ENCODE peak calls at places on chromosomes 6 and 20, in seven cellular contexts. One of them, this sample, is unnamed.

GRCh38 chr6:357791-358341 is 33.7 kb upstream of the IRF4 start:
- DNase-seq in mesendoderm: no peak
- DNase-seq in neuronal stem cell: no peak
- DNase-seq in mesenchymal stem cell: no peak
- DNase-seq in IMR-90: no peak
- DNase-seq in H9: no peak
- DNase-seq in trophoblast cell: no peak
- DNase-seq in this sample: no peak

GRCh38 chr6:77173472-77174074 is 289.7 kb downstream of the HTR1B start:
- DNase-seq in mesendoderm: peak
- DNase-seq in neuronal stem cell: no peak
- DNase-seq in mesenchymal stem cell: no peak
- DNase-seq in IMR-90: peak
- DNase-seq in H9: peak
- DNase-seq in trophoblast cell: no peak
- DNase-seq in this sample: peak

GRCh38 chr6:155078331-155078745 is 83.2 kb downstream of the TIAM2 start:
- DNase-seq in mesendoderm: no peak
- DNase-seq in neuronal stem cell: no peak
- DNase-seq in mesenchymal stem cell: no peak
- DNase-seq in IMR-90: no peak
- DNase-seq in H9: no peak
- DNase-seq in trophoblast cell: no peak
- DNase-seq in this sample: no peak

GRCh38 chr6:156699017-156699421 is 78.2 kb upstream of the ARID1B start:
- DNase-seq in mesendoderm: no peak
- DNase-seq in neuronal stem cell: no peak
- DNase-seq in mesenchymal stem cell: peak
- DNase-seq in IMR-90: peak
- DNase-seq in H9: no peak
- DNase-seq in trophoblast cell: no peak
- DNase-seq in this sample: no peak

GRCh38 chr6:146258206-146258605 is 229.3 kb downstream of the GRM1 start:
- DNase-seq in mesendoderm: no peak
- DNase-seq in neuronal stem cell: no peak
- DNase-seq in mesenchymal stem cell: no peak
- DNase-seq in IMR-90: no peak
- DNase-seq in H9: no peak
- DNase-seq in trophoblast cell: no peak
- DNase-seq in this sample: no peak

GRCh38 chr6:25706314-25707014 is 48.1 kb upstream of the SLC17A4 start:
- DNase-seq in mesendoderm: no peak
- DNase-seq in neuronal stem cell: no peak
- DNase-seq in mesenchymal stem cell: peak
- DNase-seq in IMR-90: no peak
- DNase-seq in H9: no peak
- DNase-seq in trophoblast cell: no peak
- DNase-seq in this sample: no peak

GRCh38 chr20:60170116-60170515 is 211.9 kb downstream of the CDH26 start:
- DNase-seq in mesendoderm: no peak
- DNase-seq in neuronal stem cell: no peak
- DNase-seq in mesenchymal stem cell: no peak
- DNase-seq in IMR-90: no peak
- DNase-seq in H9: no peak
- DNase-seq in trophoblast cell: no peak
- DNase-seq in this sample: no peak

GRCh38 chr6:81401970-81402690 is 350.4 kb downstream of the TENT5A start:
- DNase-seq in mesendoderm: no peak
- DNase-seq in neuronal stem cell: no peak
- DNase-seq in mesenchymal stem cell: peak
- DNase-seq in IMR-90: peak
- DNase-seq in H9: no peak
- DNase-seq in trophoblast cell: no peak
- DNase-seq in this sample: no peak

GRCh38 chr6:87155920-87156600 is 695 bp downstream of the ZNF292 start:
- DNase-seq in mesendoderm: peak
- DNase-seq in neuronal stem cell: peak
- DNase-seq in mesenchymal stem cell: peak
- DNase-seq in IMR-90: peak
- DNase-seq in H9: peak
- DNase-seq in trophoblast cell: peak
- DNase-seq in this sample: no peak

GRCh38 chr6:127956260-127956888 is 55.5 kb upstream of the THEMIS start:
- DNase-seq in mesendoderm: peak
- DNase-seq in neuronal stem cell: no peak
- DNase-seq in mesenchymal stem cell: peak
- DNase-seq in IMR-90: no peak
- DNase-seq in H9: no peak
- DNase-seq in trophoblast cell: no peak
- DNase-seq in this sample: no peak

GRCh38 chr6:170095273-170095976 is 195.5 kb downstream of the DLL1 start:
- DNase-seq in mesendoderm: no peak
- DNase-seq in neuronal stem cell: no peak
- DNase-seq in mesenchymal stem cell: no peak
- DNase-seq in IMR-90: no peak
- DNase-seq in H9: peak
- DNase-seq in trophoblast cell: no peak
- DNase-seq in this sample: peak

GRCh38 chr6:52409499-52409898 is 10.6 kb upstream of the EFHC1 start:
- DNase-seq in mesendoderm: no peak
- DNase-seq in neuronal stem cell: no peak
- DNase-seq in mesenchymal stem cell: no peak
- DNase-seq in IMR-90: peak
- DNase-seq in H9: no peak
- DNase-seq in trophoblast cell: no peak
- DNase-seq in this sample: no peak

GRCh38 chr20:53163486-53163885 is 191.3 kb downstream of the TSHZ2 start:
- DNase-seq in mesendoderm: no peak
- DNase-seq in neuronal stem cell: no peak
- DNase-seq in mesenchymal stem cell: no peak
- DNase-seq in IMR-90: peak
- DNase-seq in H9: no peak
- DNase-seq in trophoblast cell: no peak
- DNase-seq in this sample: no peak

GRCh38 chr6:8627085-8627861 is 191.9 kb upstream of the SLC35B3 start:
- DNase-seq in mesendoderm: no peak
- DNase-seq in neuronal stem cell: no peak
- DNase-seq in mesenchymal stem cell: peak
- DNase-seq in IMR-90: no peak
- DNase-seq in H9: no peak
- DNase-seq in trophoblast cell: peak
- DNase-seq in this sample: no peak

GRCh38 chr20:61434361-61434781 is 182.3 kb downstream of the CDH4 start:
- DNase-seq in mesendoderm: peak
- DNase-seq in neuronal stem cell: peak
- DNase-seq in mesenchymal stem cell: peak
- DNase-seq in IMR-90: peak
- DNase-seq in H9: no peak
- DNase-seq in trophoblast cell: no peak
- DNase-seq in this sample: no peak

GRCh38 chr20:42703744-42704143 is 486.0 kb downstream of the PTPRT start:
- DNase-seq in mesendoderm: no peak
- DNase-seq in neuronal stem cell: no peak
- DNase-seq in mesenchymal stem cell: no peak
- DNase-seq in IMR-90: no peak
- DNase-seq in H9: no peak
- DNase-seq in trophoblast cell: no peak
- DNase-seq in this sample: no peak

GRCh38 chr6:40719671-40720374 is 132.7 kb upstream of the LRFN2 start:
- DNase-seq in mesendoderm: peak
- DNase-seq in neuronal stem cell: no peak
- DNase-seq in mesenchymal stem cell: peak
- DNase-seq in IMR-90: peak
- DNase-seq in H9: peak
- DNase-seq in trophoblast cell: no peak
- DNase-seq in this sample: peak

GRCh38 chr6:11089695-11090094 is 3.9 kb upstream of the SMIM13 start:
- DNase-seq in mesendoderm: no peak
- DNase-seq in neuronal stem cell: no peak
- DNase-seq in mesenchymal stem cell: no peak
- DNase-seq in IMR-90: no peak
- DNase-seq in H9: no peak
- DNase-seq in trophoblast cell: no peak
- DNase-seq in this sample: no peak

GRCh38 chr6:11025094-11025493 is 19.0 kb downstream of the ELOVL2 start:
- DNase-seq in mesendoderm: no peak
- DNase-seq in neuronal stem cell: no peak
- DNase-seq in mesenchymal stem cell: no peak
- DNase-seq in IMR-90: no peak
- DNase-seq in H9: no peak
- DNase-seq in trophoblast cell: no peak
- DNase-seq in this sample: no peak

GRCh38 chr6:43951756-43952675 is 175.2 kb downstream of the MRPL14 start:
- DNase-seq in mesendoderm: no peak
- DNase-seq in neuronal stem cell: no peak
- DNase-seq in mesenchymal stem cell: peak
- DNase-seq in IMR-90: no peak
- DNase-seq in H9: peak
- DNase-seq in trophoblast cell: no peak
- DNase-seq in this sample: no peak

DNA sequence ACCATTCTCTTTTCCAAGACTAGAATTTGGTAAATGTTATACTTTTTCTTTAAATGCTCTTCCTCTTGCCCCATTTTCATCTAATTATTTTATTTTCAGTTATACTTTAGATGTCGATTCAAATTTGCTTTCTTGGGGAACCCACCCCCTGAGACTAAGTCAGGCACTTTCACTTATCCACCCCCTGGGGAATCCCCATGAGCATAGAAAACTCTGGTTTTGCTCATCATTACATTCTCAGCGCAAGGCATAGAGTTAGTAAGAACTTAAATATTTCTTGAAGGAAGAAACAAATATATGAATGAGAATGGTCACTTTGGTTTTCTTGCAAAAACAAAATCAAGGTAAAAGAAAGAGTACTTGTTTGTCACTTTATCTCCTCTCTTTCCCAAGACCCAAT is 25.1 kb upstream of the HSF2 start:
- DNase-seq in mesendoderm: no peak
- DNase-seq in neuronal stem cell: no peak
- DNase-seq in mesenchymal stem cell: no peak
- DNase-seq in IMR-90: no peak
- DNase-seq in H9: no peak
- DNase-seq in trophoblast cell: no peak
- DNase-seq in this sample: no peak
- H2BK5ac ChIP-seq in mesendoderm: no peak
- H2BK5ac ChIP-seq in neuronal stem cell: no peak
- H2BK5ac ChIP-seq in mesenchymal stem cell: no peak
- H2BK5ac ChIP-seq in IMR-90: no peak
- H2BK5ac ChIP-seq in H9: no peak
- H2BK5ac ChIP-seq in trophoblast cell: no peak
- H2BK5ac ChIP-seq in this sample: no peak

DNA sequence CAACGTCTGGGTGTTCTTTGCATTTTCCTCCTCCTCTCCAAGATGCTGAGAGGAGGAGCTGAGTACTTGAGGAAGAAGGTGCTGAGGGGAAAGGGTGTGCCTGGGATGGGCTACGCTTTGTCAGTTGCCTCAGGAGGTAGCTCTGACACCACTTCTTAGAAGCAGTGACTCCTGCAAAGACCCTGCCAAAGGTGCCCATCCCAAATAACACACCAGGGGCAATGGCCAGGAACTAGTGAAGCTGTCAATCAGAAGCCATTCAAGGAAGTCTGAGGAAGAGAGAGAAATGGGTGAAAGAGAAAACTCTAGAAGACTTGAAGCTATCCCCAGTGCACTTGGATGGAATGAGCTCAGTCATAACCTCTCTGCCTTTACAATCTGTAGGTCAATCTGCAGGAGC is 242.4 kb downstream of the GMPR start:
- DNase-seq in mesendoderm: no peak
- DNase-seq in neuronal stem cell: no peak
- DNase-seq in mesenchymal stem cell: no peak
- DNase-seq in IMR-90: no peak
- DNase-seq in H9: no peak
- DNase-seq in trophoblast cell: no peak
- DNase-seq in this sample: no peak
- H2BK5ac ChIP-seq in mesendoderm: no peak
- H2BK5ac ChIP-seq in neuronal stem cell: no peak
- H2BK5ac ChIP-seq in mesenchymal stem cell: no peak
- H2BK5ac ChIP-seq in IMR-90: no peak
- H2BK5ac ChIP-seq in H9: no peak
- H2BK5ac ChIP-seq in trophoblast cell: no peak
- H2BK5ac ChIP-seq in this sample: no peak

DNA sequence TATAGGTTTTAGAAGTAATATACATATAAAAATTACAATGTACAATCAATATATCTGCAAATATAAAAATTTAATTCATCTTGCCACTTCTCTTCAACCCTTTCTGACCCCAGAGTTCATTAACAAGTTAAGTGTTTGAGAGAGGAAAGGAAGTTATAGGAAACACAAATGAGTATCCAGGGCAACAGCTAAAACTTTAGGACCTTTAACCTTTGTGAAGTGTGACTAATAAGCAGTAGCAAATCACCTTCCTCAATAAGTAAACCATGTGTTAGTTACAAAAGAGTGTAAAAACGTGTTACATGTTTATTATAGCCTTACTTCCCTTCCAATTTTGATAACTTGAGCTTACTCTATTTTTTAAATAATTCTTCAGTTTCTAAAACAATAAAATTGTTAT is 73.4 kb upstream of the SIM1 start:
- DNase-seq in mesendoderm: no peak
- DNase-seq in neuronal stem cell: no peak
- DNase-seq in mesenchymal stem cell: peak
- DNase-seq in IMR-90: no peak
- DNase-seq in H9: no peak
- DNase-seq in trophoblast cell: no peak
- DNase-seq in this sample: no peak
- H2BK5ac ChIP-seq in mesendoderm: no peak
- H2BK5ac ChIP-seq in neuronal stem cell: no peak
- H2BK5ac ChIP-seq in mesenchymal stem cell: no peak
- H2BK5ac ChIP-seq in IMR-90: no peak
- H2BK5ac ChIP-seq in H9: no peak
- H2BK5ac ChIP-seq in trophoblast cell: no peak
- H2BK5ac ChIP-seq in this sample: no peak

DNA sequence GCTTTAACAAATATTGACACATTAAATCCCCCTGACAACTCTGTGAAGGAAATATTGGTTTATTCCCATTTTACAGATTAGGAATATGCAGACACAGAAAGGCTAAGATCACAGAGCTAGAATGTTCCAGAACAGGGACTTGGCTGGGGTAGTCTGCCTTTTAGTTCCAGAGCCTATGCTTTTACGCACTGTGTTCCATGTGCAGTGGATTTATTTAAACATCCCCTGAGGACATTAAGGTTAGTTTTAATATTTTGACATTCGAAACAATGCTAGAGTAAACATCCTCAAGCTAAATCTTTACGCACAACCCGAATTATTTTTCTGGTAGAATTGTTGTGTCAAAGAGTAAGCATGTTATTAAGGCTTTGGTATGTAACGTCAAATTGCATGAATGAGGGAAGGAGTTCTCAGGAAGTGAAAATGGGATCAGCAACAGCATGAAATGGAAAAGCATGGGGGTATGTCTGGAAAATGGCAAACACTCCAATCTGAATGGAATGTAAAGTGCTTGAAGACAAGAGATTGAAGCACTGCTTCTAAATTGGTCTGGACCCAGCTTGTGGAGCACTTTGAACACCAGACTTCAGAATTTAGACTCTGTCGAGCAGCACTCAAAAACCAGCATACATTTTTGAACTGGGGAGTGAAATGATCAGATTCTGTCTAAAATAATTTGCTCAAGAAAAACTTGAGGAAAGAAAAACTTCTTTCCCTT is 429.9 kb downstream of the CD83 start:
- DNase-seq in mesendoderm: no peak
- DNase-seq in neuronal stem cell: no peak
- DNase-seq in mesenchymal stem cell: no peak
- DNase-seq in IMR-90: no peak
- DNase-seq in H9: no peak
- DNase-seq in trophoblast cell: no peak
- DNase-seq in this sample: no peak
- H2BK5ac ChIP-seq in mesendoderm: no peak
- H2BK5ac ChIP-seq in neuronal stem cell: no peak
- H2BK5ac ChIP-seq in mesenchymal stem cell: no peak
- H2BK5ac ChIP-seq in IMR-90: no peak
- H2BK5ac ChIP-seq in H9: no peak
- H2BK5ac ChIP-seq in trophoblast cell: no peak
- H2BK5ac ChIP-seq in this sample: no peak